ENCODE peak calls at places on chromosomes 2 and 18, in four cellular contexts. A, I, M and J are unnamed samples.

GRCh38 chr2:46568212-46569009 is 89.0 kb downstream of the TMEM247 start:
- DNase-seq in A (no peak), I (no peak), M (no peak), J (no peak)

GRCh38 chr2:190627881-190628412 is 20.9 kb upstream of the NAB1 start:
- DNase-seq in A (no peak), I (peak), M (peak), J (no peak)

GRCh38 chr2:239275871-239276812 is 124.7 kb downstream of the HDAC4 start:
- DNase-seq in A (no peak), I (no peak), M (peak), J (no peak)

GRCh38 chr18:64171576-64171975 is 22.7 kb upstream of the LINC00305 start:
- DNase-seq in A (no peak), I (no peak), M (no peak), J (no peak)

GRCh38 chr2:150204449-150204848 is 283.0 kb downstream of the RND3 start:
- DNase-seq in A (no peak), I (no peak), M (peak), J (peak)

GRCh38 chr2:238947920-238948710 is 100.2 kb downstream of the TWIST2 start:
- DNase-seq in A (no peak), I (no peak), M (peak), J (peak)

GRCh38 chr2:86293612-86294011 is 43.8 kb downstream of the REEP1 start:
- DNase-seq in A (no peak), I (no peak), M (no peak), J (no peak)

GRCh38 chr2:235026649-235027557 is 75.1 kb downstream of the SH3BP4 start:
- DNase-seq in A (no peak), I (no peak), M (peak), J (no peak)

GRCh38 chr2:68320118-68320641 is 431 bp upstream of the CNRIP1 start:
- DNase-seq in A (no peak), I (no peak), M (peak), J (no peak)

GRCh38 chr18:58863539-58864145 is 1.0 kb upstream of the ZNF532 start:
- DNase-seq in A (no peak), I (peak), M (peak), J (peak)